ENCODE peak calls at places on chromosomes 7 and 10, in six cellular contexts. U, R, J, M, Q and Z are unnamed samples.

GRCh38 chr10:26627320-26627719 is 70.2 kb upstream of the PDSS1 start:
- DNase-seq in U (no peak), R (no peak), J (no peak), M (no peak), Q (peak; percentile 57), Z (no peak)

GRCh38 chr7:155670521-155670920 is 26.1 kb downstream of the RBM33 start:
- DNase-seq in U (no peak), R (no peak), J (no peak), M (no peak), Q (no peak), Z (no peak)

GRCh38 chr7:127056202-127056601 is 196.5 kb downstream of the GRM8 start:
- DNase-seq in U (no peak), R (no peak), J (no peak), M (no peak), Q (no peak), Z (no peak)

GRCh38 chr7:51306761-51307160 is 9.8 kb downstream of the COBL start:
- DNase-seq in U (no peak), R (no peak), J (peak; percentile 41), M (no peak), Q (no peak), Z (no peak)

GRCh38 chr7:98760201-98760651 is 109.6 kb downstream of the TMEM130 start:
- DNase-seq in U (no peak), R (no peak), J (no peak), M (no peak), Q (no peak), Z (no peak)

GRCh38 chr10:33398796-33399195 is 64.3 kb upstream of the NRP1 start:
- DNase-seq in U (no peak), R (no peak), J (no peak), M (no peak), Q (no peak), Z (no peak)

GRCh38 chr7:15159239-15159638 is 256.7 kb upstream of the DGKB start:
- DNase-seq in U (no peak), R (no peak), J (no peak), M (no peak), Q (no peak), Z (no peak)

GRCh38 chr10:69786791-69787190 is 14.9 kb upstream of the COL13A1 start:
- DNase-seq in U (peak; percentile 56), R (no peak), J (no peak), M (peak; percentile 12), Q (no peak), Z (peak; percentile 56)

GRCh38 chr7:5375925-5376324 is 47.7 kb downstream of the TNRC18 start:
- DNase-seq in U (no peak), R (no peak), J (no peak), M (no peak), Q (no peak), Z (no peak)

GRCh38 chr7:111266613-111267012 is 175.7 kb downstream of the LRRN3 start:
- DNase-seq in U (peak; percentile 67), R (no peak), J (no peak), M (peak; percentile 89), Q (no peak), Z (peak; percentile 71)

GRCh38 chr7:56479748-56480147 is 363.5 kb upstream of the NUPR2 start:
- DNase-seq in U (no peak), R (no peak), J (no peak), M (no peak), Q (no peak), Z (no peak)

GRCh38 chr7:112080974-112081373 is 125.2 kb downstream of the DOCK4 start:
- DNase-seq in U (peak; percentile 34), R (no peak), J (no peak), M (peak; percentile 73), Q (no peak), Z (peak; percentile 71)

GRCh38 chr10:17023386-17024298 is 106.0 kb downstream of the CUBN start:
- DNase-seq in U (peak; percentile 99), R (no peak), J (no peak), M (peak; percentile 54), Q (peak; percentile 37), Z (peak; percentile 99)

GRCh38 chr10:44864042-44864436 is 47.1 kb upstream of the TMEM72 start:
- DNase-seq in U (no peak), R (peak; percentile 31), J (peak; percentile 70), M (peak; percentile 62), Q (peak; percentile 80), Z (peak; percentile 26)

GRCh38 chr7:32890553-32891045 is 961 bp downstream of the KBTBD2 start:
- DNase-seq in U (peak; percentile 71), R (no peak), J (no peak), M (peak; percentile 58), Q (no peak), Z (peak; percentile 90)

GRCh38 chr7:78020874-78021249 is 222.3 kb downstream of the PHTF2 start:
- DNase-seq in U (no peak), R (no peak), J (no peak), M (no peak), Q (no peak), Z (no peak)

GRCh38 chr7:120337308-120337907 is 64.4 kb downstream of the KCND2 start:
- DNase-seq in U (peak; percentile 0), R (peak; percentile 1), J (no peak), M (peak; percentile 34), Q (no peak), Z (peak; percentile 12)

GRCh38 chr7:126529254-126529653 is 723.5 kb downstream of the GRM8 start:
- DNase-seq in U (no peak), R (no peak), J (no peak), M (no peak), Q (no peak), Z (no peak)

GRCh38 chr10:34280599-34281374 is 534.3 kb downstream of the PARD3 start:
- DNase-seq in U (peak; percentile 98), R (no peak), J (no peak), M (peak; percentile 18), Q (peak; percentile 43), Z (peak; percentile 99)

GRCh38 chr10:9009505-9009904 is 955.0 kb downstream of the GATA3 start:
- DNase-seq in U (no peak), R (no peak), J (no peak), M (peak; percentile 89), Q (no peak), Z (peak; percentile 6)

GRCh38 chr10:99621454-99622246 is 1.4 kb upstream of the SLC25A28 start:
- DNase-seq in U (no peak), R (no peak), J (no peak), M (no peak), Q (no peak), Z (no peak)

GRCh38 chr7:126778101-126778500 is 474.6 kb downstream of the GRM8 start:
- DNase-seq in U (no peak), R (no peak), J (no peak), M (no peak), Q (peak; percentile 46), Z (no peak)

GRCh38 chr7:116316838-116317612 is 106.7 kb downstream of the TES start:
- DNase-seq in U (peak; percentile 99), R (peak; percentile 12), J (no peak), M (peak; percentile 81), Q (no peak), Z (peak; percentile 98)

GRCh38 chr10:108775911-108776475 is 1147.3 kb downstream of the XPNPEP1 start:
- DNase-seq in U (peak; percentile 45), R (no peak), J (no peak), M (no peak), Q (no peak), Z (no peak)

GRCh38 chr10:69844698-69845097 is 43.0 kb downstream of the COL13A1 start:
- DNase-seq in U (no peak), R (no peak), J (no peak), M (no peak), Q (no peak), Z (no peak)

GRCh38 chr10:96764345-96764744 is 44.0 kb upstream of the PIK3AP1 start:
- DNase-seq in U (no peak), R (no peak), J (no peak), M (no peak), Q (no peak), Z (no peak)

GRCh38 chr10:119267384-119267783 is 60.0 kb downstream of the GRK5 start:
- DNase-seq in U (no peak), R (no peak), J (no peak), M (no peak), Q (no peak), Z (no peak)

GRCh38 chr7:8418627-8419245 is 14.7 kb upstream of the NXPH1 start:
- DNase-seq in U (peak; percentile 40), R (peak; percentile 59), J (peak; percentile 67), M (peak; percentile 82), Q (peak; percentile 36), Z (peak; percentile 63)

GRCh38 chr10:79146611-79147130 is 77.9 kb downstream of the ZMIZ1 start:
- DNase-seq in U (peak; percentile 37), R (no peak), J (no peak), M (peak; percentile 38), Q (no peak), Z (peak; percentile 51)

GRCh38 chr10:79149345-79149661 is 80.5 kb downstream of the ZMIZ1 start:
- DNase-seq in U (no peak), R (no peak), J (no peak), M (no peak), Q (no peak), Z (no peak)

GRCh38 chr10:79147306-79147705 is 78.5 kb downstream of the ZMIZ1 start:
- DNase-seq in U (no peak), R (no peak), J (no peak), M (no peak), Q (no peak), Z (no peak)

GRCh38 chr10:79148452-79149344 is 79.9 kb downstream of the ZMIZ1 start:
- DNase-seq in U (peak; percentile 40), R (no peak), J (no peak), M (peak; percentile 30), Q (no peak), Z (peak; percentile 30)

GRCh38 chr10:79147796-79148451 is 79.2 kb downstream of the ZMIZ1 start:
- DNase-seq in U (no peak), R (no peak), J (no peak), M (no peak), Q (no peak), Z (no peak)
- H3K27ac ChIP-seq in U (peak overlapping the region; percentile 96), R (no peak overlapping the region), J (no peak overlapping the region), M (no peak overlapping the region), Q (no peak overlapping the region), Z (no peak overlapping the region)

GRCh38 chr7:104933022-104933421 is 81.0 kb upstream of the KMT2E start:
- DNase-seq in U (no peak), R (no peak), J (no peak), M (no peak), Q (no peak), Z (no peak)
- H3K4ac ChIP-seq in U (no peak overlapping the region), R (no peak overlapping the region), J (no peak overlapping the region), M (no peak overlapping the region), Q (no peak overlapping the region), Z (no peak overlapping the region)

DNA sequence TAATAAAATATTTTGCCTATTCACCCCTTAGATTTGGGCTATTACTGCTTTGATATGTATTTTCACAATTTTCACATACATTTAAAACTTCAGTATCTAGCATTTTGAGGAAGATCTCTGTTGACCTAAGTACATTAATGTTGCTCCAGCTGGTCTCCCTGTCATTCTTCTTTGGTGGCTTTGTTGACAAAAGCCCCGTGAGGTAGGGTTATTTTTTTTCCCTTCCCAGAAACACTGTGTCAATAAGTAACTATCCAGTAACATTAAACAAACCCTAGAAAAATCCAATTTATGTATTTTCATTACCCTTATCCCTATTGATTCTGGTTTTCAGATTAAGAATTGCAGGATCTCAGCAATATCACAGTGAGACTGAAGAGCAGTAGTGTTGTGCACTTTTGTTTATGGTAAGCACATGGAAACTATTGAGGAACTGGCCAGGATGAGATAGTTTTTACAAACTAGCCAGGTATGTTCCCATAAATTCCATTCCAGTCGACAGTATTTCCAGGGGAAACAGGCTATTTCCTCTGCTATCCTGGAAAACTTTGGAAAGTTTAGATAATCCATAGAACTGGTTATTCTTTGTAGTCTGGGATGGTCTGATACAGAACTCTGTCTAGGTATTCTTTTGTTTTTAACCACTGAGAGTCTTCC is 198.2 kb downstream of the PON1 start:
- DNase-seq in U (no peak), R (no peak), J (no peak), M (no peak), Q (no peak), Z (no peak)
- H3K27ac ChIP-seq in U (no peak overlapping the region), R (no peak overlapping the region), J (no peak overlapping the region), M (no peak overlapping the region), Q (no peak overlapping the region), Z (no peak overlapping the region)

GRCh38 chr10:13049774-13050420 is 48.4 kb upstream of the CCDC3 start:
- DNase-seq in U (no peak), R (no peak), J (no peak), M (no peak), Q (no peak), Z (no peak)
- H3K4ac ChIP-seq in U (no peak overlapping the region), R (no peak overlapping the region), J (no peak overlapping the region), M (no peak overlapping the region), Q (no peak overlapping the region), Z (no peak overlapping the region)